ENCODE peak calls at places on chromosomes 16 and 17, in ten cellular contexts. H, F, O, W, K, P, Z, L, S and R are unnamed samples.

GRCh38 chr17:83196973-83197880 is 117.8 kb downstream of the METRNL start:
- DNase-seq in H (no peak), F (peak), O (no peak), W (no peak), K (peak), P (no peak), Z (no peak), L (no peak), S (no peak), R (no peak)

GRCh38 chr17:43720311-43721060 is 38.1 kb downstream of the SOST start:
- DNase-seq in H (peak), F (peak), O (peak), W (peak), K (peak), P (peak), Z (peak), L (peak), S (peak), R (peak)

GRCh38 chr17:76417499-76418143 is 33.2 kb downstream of the SPHK1 start:
- DNase-seq in H (no peak), F (peak), O (no peak), W (peak), K (no peak), P (no peak), Z (no peak), L (peak), S (peak), R (no peak)

GRCh38 chr16:74743668-74744299 is 30.8 kb downstream of the FA2H start:
- DNase-seq in H (no peak), F (peak), O (no peak), W (peak), K (no peak), P (no peak), Z (no peak), L (peak), S (no peak), R (no peak)

GRCh38 chr17:17719199-17719940 is 38.1 kb downstream of the RAI1 start:
- DNase-seq in H (no peak), F (no peak), O (no peak), W (no peak), K (no peak), P (no peak), Z (no peak), L (no peak), S (no peak), R (no peak)

GRCh38 chr16:78249056-78249455 is 149.6 kb downstream of the WWOX start:
- DNase-seq in H (no peak), F (peak), O (no peak), W (no peak), K (no peak), P (no peak), Z (no peak), L (peak), S (peak), R (no peak)

GRCh38 chr16:49701867-49702494 is 153.9 kb downstream of the ZNF423 start:
- DNase-seq in H (no peak), F (peak), O (no peak), W (no peak), K (no peak), P (no peak), Z (no peak), L (no peak), S (peak), R (no peak)

GRCh38 chr16:12406840-12407690 is 396.6 kb downstream of the CPPED1 start:
- DNase-seq in H (no peak), F (no peak), O (no peak), W (peak), K (no peak), P (no peak), Z (no peak), L (no peak), S (no peak), R (no peak)

GRCh38 chr17:38742431-38743308 is 5.5 kb downstream of the PCGF2 start:
- DNase-seq in H (no peak), F (peak), O (no peak), W (peak), K (peak), P (no peak), Z (no peak), L (peak), S (peak), R (no peak)